ENCODE peak calls at places on chromosomes 6 and 20, in ten cellular contexts. F is cardiac muscle cell, B is upper lobe of right lung, M is AG04450, Q is SK-N-SH, K is brain microvascular endothelial cell, P is lower lobe of right lung, V is right atrium auricular region, E is heart right ventricle, T is prostate gland. W is an unnamed sample.

GRCh38 chr6:169099411-169100202 is 154.0 kb downstream of the THBS2 start:
- DNase-seq in F (no peak), B (no peak), M (no peak), Q (no peak), K (peak), P (no peak), V (no peak), E (no peak), T (no peak), W (no peak)

GRCh38 chr6:129507846-129508245 is 202.1 kb downstream of the ARHGAP18 start:
- DNase-seq in F (no peak), B (no peak), M (no peak), Q (no peak), K (no peak), P (no peak), V (no peak), E (no peak), T (no peak), W (no peak)

GRCh38 chr6:83378621-83379388 is 52.0 kb downstream of the ME1 start:
- DNase-seq in F (no peak), B (no peak), M (peak), Q (no peak), K (peak), P (no peak), V (no peak), E (no peak), T (no peak), W (no peak)

GRCh38 chr6:108464506-108465084 is 96.1 kb upstream of the FOXO3 start:
- DNase-seq in F (no peak), B (no peak), M (no peak), Q (no peak), K (no peak), P (no peak), V (no peak), E (no peak), T (no peak), W (no peak)

GRCh38 chr6:18162401-18162800 is 7.2 kb downstream of the KDM1B start:
- DNase-seq in F (no peak), B (no peak), M (no peak), Q (no peak), K (no peak), P (no peak), V (no peak), E (no peak), T (no peak), W (no peak)

GRCh38 chr20:34824861-34825529 is 456 bp downstream of the NCOA6 start:
- DNase-seq in F (peak), B (peak), M (no peak), Q (peak), K (peak), P (peak), V (no peak), E (peak), T (peak), W (peak)

GRCh38 chr6:88232753-88233152 is 66.6 kb upstream of the CNR1 start:
- DNase-seq in F (no peak), B (no peak), M (no peak), Q (no peak), K (no peak), P (no peak), V (no peak), E (no peak), T (no peak), W (no peak)

GRCh38 chr20:45211569-45212474 is 5.0 kb downstream of the SEMG1 start:
- DNase-seq in F (no peak), B (no peak), M (no peak), Q (no peak), K (no peak), P (no peak), V (no peak), E (no peak), T (no peak), W (no peak)

GRCh38 chr20:12925214-12925755 is 83.5 kb upstream of the SPTLC3 start:
- DNase-seq in F (peak), B (no peak), M (peak), Q (peak), K (peak), P (no peak), V (no peak), E (peak), T (peak), W (no peak)

GRCh38 chr6:73929421-73929820 is 233.4 kb downstream of the CD109 start:
- DNase-seq in F (no peak), B (no peak), M (no peak), Q (no peak), K (no peak), P (no peak), V (no peak), E (no peak), T (no peak), W (peak)

GRCh38 chr6:100880149-100880900 is 804 bp downstream of the ASCC3 start:
- DNase-seq in F (no peak), B (no peak), M (no peak), Q (peak), K (peak), P (no peak), V (no peak), E (no peak), T (peak), W (no peak)
- H3K27ac ChIP-seq in F (peak), B (peak), M (peak), Q (peak), K (peak), P (peak), V (peak), E (peak), T (peak), W (peak)

GRCh38 chr6:43923376-43924221 is 153.6 kb downstream of the VEGFA start:
- DNase-seq in F (no peak), B (peak), M (no peak), Q (no peak), K (peak), P (peak), V (no peak), E (no peak), T (no peak), W (peak)

GRCh38 chr6:43921039-43921438 is 151.0 kb downstream of the VEGFA start:
- DNase-seq in F (no peak), B (no peak), M (no peak), Q (no peak), K (no peak), P (peak), V (no peak), E (no peak), T (no peak), W (peak)

GRCh38 chr6:43924222-43924702 is 154.3 kb downstream of the VEGFA start:
- DNase-seq in F (no peak), B (peak), M (no peak), Q (peak), K (no peak), P (peak), V (no peak), E (no peak), T (no peak), W (peak)

GRCh38 chr6:43921548-43922422 is 151.8 kb downstream of the VEGFA start:
- DNase-seq in F (no peak), B (peak), M (no peak), Q (no peak), K (no peak), P (peak), V (no peak), E (no peak), T (no peak), W (peak)

GRCh38 chr6:43922423-43923375 is 152.7 kb downstream of the VEGFA start:
- DNase-seq in F (no peak), B (peak), M (no peak), Q (no peak), K (no peak), P (peak), V (no peak), E (no peak), T (no peak), W (peak)
- TF ChIP-seq CTCF in F (no peak), B (no peak), M (no peak), Q (no peak), K (no peak), P (no peak), V (no peak), E (no peak), T (no peak), W (no peak)

DNA sequence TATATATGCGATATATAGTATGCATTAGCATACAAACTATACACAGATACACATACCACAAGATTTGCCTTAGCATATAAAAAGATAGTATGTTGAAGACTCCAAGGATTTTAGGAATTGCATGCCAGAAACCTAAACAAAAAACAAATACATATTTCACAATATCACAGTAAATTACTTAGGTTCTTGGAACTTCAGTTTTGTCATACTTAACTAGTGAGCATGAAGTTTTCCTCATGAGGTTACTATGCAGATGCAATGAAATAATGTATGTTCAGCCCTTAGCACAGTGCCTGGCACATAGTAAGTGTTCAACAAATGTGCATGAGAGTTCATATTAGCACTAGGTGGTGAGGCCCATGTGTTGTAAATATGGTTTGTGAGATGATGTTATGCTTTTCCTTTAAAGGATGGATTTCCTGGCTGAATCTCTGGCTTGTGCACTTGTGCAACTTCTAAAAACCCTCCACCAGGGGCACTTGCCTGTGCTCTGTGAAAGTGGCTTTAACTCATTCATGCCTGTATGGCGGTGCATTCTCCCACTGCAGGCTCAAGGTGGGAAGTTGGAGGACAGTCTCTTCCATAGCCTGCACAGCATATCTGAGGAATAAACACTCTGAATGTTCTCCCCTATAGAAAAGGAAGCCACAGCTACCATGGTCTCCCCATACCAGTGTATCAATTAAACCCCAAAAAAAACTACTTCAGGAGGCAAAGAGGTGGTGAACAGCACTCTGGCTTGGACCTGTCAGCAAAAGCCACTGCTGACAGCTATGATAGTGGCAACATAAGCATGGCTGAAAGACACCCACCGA is 624.1 kb upstream of the CDH4 start:
- DNase-seq in F (peak), B (no peak), M (no peak), Q (no peak), K (no peak), P (no peak), V (no peak), E (no peak), T (no peak), W (no peak)
- H3K27ac ChIP-seq in F (no peak), B (no peak), M (no peak), Q (no peak), K (no peak), P (no peak), V (no peak), E (no peak), T (no peak), W (no peak)

GRCh38 chr6:106325336-106326178 is at the start of gene ATG5:
- DNase-seq in F (peak), B (peak), M (peak), Q (peak), K (peak), P (peak), V (peak), E (peak), T (peak), W (peak)
- TF ChIP-seq CTCF in F (no peak), B (no peak), M (peak), Q (no peak), K (no peak), P (no peak), V (no peak), E (no peak), T (no peak), W (peak)

GRCh38 chr6:160455484-160456213 is 107.5 kb downstream of the SLC22A3 start:
- DNase-seq in F (peak), B (peak), M (peak), Q (peak), K (peak), P (peak), V (peak), E (peak), T (peak), W (no peak)
- H3K27ac ChIP-seq in F (no peak), B (no peak), M (peak), Q (no peak), K (no peak), P (no peak), V (peak), E (peak), T (peak), W (no peak)

DNA sequence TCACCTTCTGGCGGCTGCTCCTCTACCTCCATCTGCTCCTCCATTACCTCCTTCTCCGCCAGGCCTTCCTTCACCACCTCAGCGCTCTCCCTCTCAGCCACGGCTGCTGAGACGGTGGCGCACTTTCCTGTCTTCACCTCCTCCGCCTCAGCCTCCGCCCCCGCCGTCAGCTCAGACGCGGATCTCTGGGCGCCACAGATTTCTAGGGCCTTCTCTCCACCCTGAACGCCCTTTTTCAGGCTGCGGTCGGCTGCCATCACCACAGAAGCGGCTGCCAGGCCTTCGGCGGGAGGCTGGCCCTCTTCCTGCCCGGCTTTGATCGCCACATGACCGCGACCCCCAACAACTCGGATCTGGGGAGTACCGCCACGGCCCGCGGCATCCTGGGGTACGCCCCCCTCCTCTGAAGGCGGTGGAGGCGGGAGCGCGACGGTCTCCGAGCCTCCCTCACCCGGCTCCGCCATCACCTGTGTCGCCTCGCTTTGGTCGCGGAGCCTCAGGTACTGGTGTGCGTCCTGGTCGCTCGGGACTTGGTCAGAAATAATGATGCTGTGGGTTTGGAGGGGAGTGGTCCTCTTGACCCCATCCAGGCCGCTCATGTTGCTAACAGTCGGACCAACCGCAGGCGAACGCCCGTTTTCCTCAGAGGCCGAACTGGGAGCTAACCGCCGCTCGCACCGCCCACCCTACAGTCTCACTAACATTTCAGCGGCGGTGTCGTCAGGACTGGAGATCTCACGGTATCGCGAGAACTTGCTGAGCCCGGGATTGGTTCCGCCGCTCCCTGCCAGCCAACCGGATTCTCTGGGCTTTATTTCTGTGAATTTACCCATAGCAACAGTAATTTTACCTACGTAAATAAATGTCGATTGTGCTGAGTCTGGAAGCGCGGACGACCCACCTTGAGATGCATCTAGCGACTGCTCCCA is at the start of gene TSPYL1:
- DNase-seq in F (peak), B (peak), M (peak), Q (peak), K (peak), P (peak), V (peak), E (peak), T (peak), W (peak)
- TF ChIP-seq CTCF in F (peak), B (no peak), M (peak), Q (peak), K (peak), P (no peak), V (no peak), E (no peak), T (no peak), W (peak)

GRCh38 chr20:24106801-24107158 is 118.2 kb upstream of the GGTLC1 start:
- DNase-seq in F (no peak), B (no peak), M (no peak), Q (no peak), K (no peak), P (no peak), V (no peak), E (no peak), T (no peak), W (no peak)
- H3K27ac ChIP-seq in F (no peak), B (no peak), M (no peak), Q (no peak), K (no peak), P (no peak), V (no peak), E (no peak), T (no peak), W (no peak)

GRCh38 chr6:63290507-63291049 is 29.2 kb downstream of the LGSN start:
- DNase-seq in F (no peak), B (no peak), M (no peak), Q (no peak), K (no peak), P (no peak), V (no peak), E (no peak), T (no peak), W (no peak)

GRCh38 chr6:63299667-63300066 is 20.1 kb downstream of the LGSN start:
- DNase-seq in F (no peak), B (no peak), M (no peak), Q (no peak), K (no peak), P (no peak), V (no peak), E (no peak), T (no peak), W (no peak)

DNA sequence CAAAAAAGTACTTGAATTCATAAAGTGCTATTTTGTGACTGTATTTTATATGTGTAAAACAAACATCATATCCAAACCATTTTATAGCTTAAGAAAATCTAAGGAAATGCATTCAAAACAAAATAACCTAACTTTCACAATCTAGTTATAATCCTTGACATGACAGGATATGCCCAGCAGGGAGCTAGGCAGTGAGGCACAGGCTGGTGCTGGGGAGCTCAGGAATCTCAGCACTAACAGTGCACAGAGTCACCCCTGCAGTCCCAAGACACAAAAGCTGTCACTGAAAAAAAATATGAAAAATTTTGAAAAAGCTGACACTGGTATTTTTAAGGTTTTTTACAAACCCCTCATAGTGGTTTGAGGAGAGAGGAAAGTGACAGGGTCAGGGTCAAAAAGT is 24.2 kb downstream of the LGSN start:
- DNase-seq in F (no peak), B (no peak), M (no peak), Q (no peak), K (no peak), P (no peak), V (no peak), E (no peak), T (no peak), W (no peak)
- TF ChIP-seq CTCF in F (no peak), B (no peak), M (no peak), Q (no peak), K (no peak), P (no peak), V (no peak), E (no peak), T (no peak), W (no peak)

DNA sequence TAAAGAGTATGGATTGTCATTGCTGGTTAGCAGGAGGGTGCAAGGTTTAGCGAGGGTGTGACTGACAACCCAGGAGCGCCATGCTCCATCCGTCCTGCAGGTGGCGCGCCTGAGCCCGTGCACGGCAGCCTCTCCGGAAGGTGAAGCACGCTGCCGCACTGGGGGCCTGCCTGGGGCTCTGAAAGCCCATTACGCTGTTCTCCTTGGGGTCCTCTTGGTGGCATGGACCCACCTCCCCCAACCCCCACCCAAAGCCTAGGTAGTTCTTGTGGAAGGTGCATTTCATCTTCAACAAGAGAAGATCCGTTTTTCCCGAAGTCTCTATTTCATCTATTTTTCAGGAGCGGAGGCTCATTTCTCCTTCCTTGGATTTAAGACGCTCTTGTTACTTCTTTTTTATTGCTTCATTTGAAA is 197.4 kb upstream of the KCNG1 start:
- DNase-seq in F (peak), B (peak), M (no peak), Q (peak), K (no peak), P (peak), V (no peak), E (no peak), T (no peak), W (no peak)
- H3K27ac ChIP-seq in F (no peak), B (no peak), M (no peak), Q (no peak), K (no peak), P (no peak), V (no peak), E (no peak), T (no peak), W (no peak)

W was measured in RWPE2.